ENCODE peak calls at places on chromosomes 2 and 18, in nine cellular contexts. T is GDM1, N is HTR-8/SVneo, W is iPS-NIHi11, P is memory B cell, U is NCI-H1930, I is COR-L47, Y is left kidney, E is AG20443. R is an unnamed sample.

GRCh38 chr2:223079925-223080324 is 27.9 kb downstream of the KCNE4 start:
- DNase-seq in T (no peak), N (no peak), W (no peak), P (no peak), U (no peak), I (no peak), Y (no peak), E (no peak), R (no peak)

GRCh38 chr2:34365937-34366336 is 766.8 kb upstream of the FAM98A start:
- DNase-seq in T (no peak), N (peak; percentile 1), W (peak; percentile 59), P (no peak), U (no peak), I (no peak), Y (peak; percentile 83), E (no peak), R (no peak)

GRCh38 chr2:120684225-120684624 is 51.4 kb upstream of the GLI2 start:
- DNase-seq in T (no peak), N (no peak), W (no peak), P (no peak), U (no peak), I (no peak), Y (no peak), E (peak; percentile 38), R (no peak)

GRCh38 chr18:31700990-31701389 is 16.6 kb upstream of the B4GALT6 start:
- DNase-seq in T (no peak), N (no peak), W (no peak), P (no peak), U (no peak), I (no peak), Y (no peak), E (no peak), R (no peak)

GRCh38 chr2:14702258-14702657 is 69.7 kb downstream of the LRATD1 start:
- DNase-seq in T (no peak), N (no peak), W (no peak), P (no peak), U (no peak), I (no peak), Y (no peak), E (no peak), R (peak; percentile 45)

GRCh38 chr2:33430856-33431255 is 45.6 kb upstream of the RASGRP3 start:
- DNase-seq in T (no peak), N (no peak), W (no peak), P (no peak), U (no peak), I (no peak), Y (no peak), E (no peak), R (no peak)

GRCh38 chr2:169365093-169365483 is 2.8 kb upstream of the LRP2 start:
- DNase-seq in T (no peak), N (no peak), W (no peak), P (no peak), U (no peak), I (no peak), Y (no peak), E (no peak), R (no peak)

GRCh38 chr2:50444286-50444685 is 587.6 kb downstream of the NRXN1 start:
- DNase-seq in T (no peak), N (peak; percentile 8), W (no peak), P (no peak), U (no peak), I (peak; percentile 54), Y (peak; percentile 20), E (no peak), R (no peak)

GRCh38 chr18:76434452-76434851 is 60.6 kb downstream of the ZNF516 start:
- DNase-seq in T (no peak), N (no peak), W (no peak), P (no peak), U (no peak), I (no peak), Y (no peak), E (no peak), R (no peak)

GRCh38 chr18:23136326-23137092 is 1.2 kb downstream of the CABLES1 start:
- DNase-seq in T (no peak), N (no peak), W (peak; percentile 47), P (peak; percentile 11), U (no peak), I (peak; percentile 23), Y (peak; percentile 66), E (peak; percentile 76), R (peak; percentile 31)